ENCODE peak calls at places on chromosomes 5 and 9, in five cellular contexts. One of them, this sample, is unnamed.

GRCh38 chr5:102048940-102049339 is 247.1 kb downstream of the SLCO4C1 start:
- DNase-seq in fibroblast of pulmonary artery: no peak
- DNase-seq in astrocyte: no peak
- DNase-seq in Peyer's patch: no peak
- DNase-seq in astrocyte of the spinal cord: no peak
- DNase-seq in this sample: no peak

GRCh38 chr9:5621327-5621726 is 7.6 kb upstream of the RIC1 start:
- DNase-seq in Peyer's patch: no peak
- DNase-seq in astrocyte: peak
- DNase-seq in astrocyte of the spinal cord: peak
- DNase-seq in fibroblast of pulmonary artery: peak
- DNase-seq in this sample: peak

GRCh38 chr9:90861380-90861779 is 59.8 kb downstream of the SYK start:
- DNase-seq in astrocyte: no peak
- DNase-seq in fibroblast of pulmonary artery: no peak
- DNase-seq in Peyer's patch: no peak
- DNase-seq in astrocyte of the spinal cord: no peak
- DNase-seq in this sample: no peak

GRCh38 chr9:135440620-135441019 is 39.0 kb upstream of the PPP1R26 start:
- DNase-seq in astrocyte of the spinal cord: no peak
- DNase-seq in fibroblast of pulmonary artery: no peak
- DNase-seq in astrocyte: no peak
- DNase-seq in Peyer's patch: no peak
- DNase-seq in this sample: no peak

GRCh38 chr5:134453016-134453415 is 41.3 kb upstream of the CDKN2AIPNL start:
- DNase-seq in fibroblast of pulmonary artery: peak
- DNase-seq in Peyer's patch: no peak
- DNase-seq in astrocyte: no peak
- DNase-seq in astrocyte of the spinal cord: no peak
- DNase-seq in this sample: peak

GRCh38 chr9:129867138-129868032 is 32.1 kb downstream of the USP20 start:
- DNase-seq in astrocyte: no peak
- DNase-seq in fibroblast of pulmonary artery: no peak
- DNase-seq in Peyer's patch: no peak
- DNase-seq in astrocyte of the spinal cord: no peak
- DNase-seq in this sample: no peak

GRCh38 chr5:101424530-101425175 is 521.6 kb upstream of the ST8SIA4 start:
- DNase-seq in astrocyte of the spinal cord: peak
- DNase-seq in Peyer's patch: no peak
- DNase-seq in fibroblast of pulmonary artery: peak
- DNase-seq in astrocyte: peak
- DNase-seq in this sample: peak

GRCh38 chr9:90921104-90921503 is 119.5 kb downstream of the SYK start:
- DNase-seq in astrocyte of the spinal cord: no peak
- DNase-seq in astrocyte: no peak
- DNase-seq in Peyer's patch: no peak
- DNase-seq in fibroblast of pulmonary artery: peak
- DNase-seq in this sample: no peak

GRCh38 chr9:14383296-14383695 is 69.4 kb upstream of the NFIB start:
- DNase-seq in fibroblast of pulmonary artery: peak
- DNase-seq in Peyer's patch: no peak
- DNase-seq in astrocyte: peak
- DNase-seq in astrocyte of the spinal cord: peak
- DNase-seq in this sample: peak

GRCh38 chr5:147464211-147464610 is 45.7 kb downstream of the DPYSL3 start:
- DNase-seq in astrocyte: no peak
- DNase-seq in fibroblast of pulmonary artery: peak
- DNase-seq in Peyer's patch: no peak
- DNase-seq in astrocyte of the spinal cord: no peak
- DNase-seq in this sample: peak

GRCh38 chr9:31390352-31391025 is 994.0 kb upstream of the ACO1 start:
- DNase-seq in astrocyte of the spinal cord: no peak
- DNase-seq in Peyer's patch: no peak
- DNase-seq in astrocyte: no peak
- DNase-seq in fibroblast of pulmonary artery: no peak
- DNase-seq in this sample: no peak

DNA sequence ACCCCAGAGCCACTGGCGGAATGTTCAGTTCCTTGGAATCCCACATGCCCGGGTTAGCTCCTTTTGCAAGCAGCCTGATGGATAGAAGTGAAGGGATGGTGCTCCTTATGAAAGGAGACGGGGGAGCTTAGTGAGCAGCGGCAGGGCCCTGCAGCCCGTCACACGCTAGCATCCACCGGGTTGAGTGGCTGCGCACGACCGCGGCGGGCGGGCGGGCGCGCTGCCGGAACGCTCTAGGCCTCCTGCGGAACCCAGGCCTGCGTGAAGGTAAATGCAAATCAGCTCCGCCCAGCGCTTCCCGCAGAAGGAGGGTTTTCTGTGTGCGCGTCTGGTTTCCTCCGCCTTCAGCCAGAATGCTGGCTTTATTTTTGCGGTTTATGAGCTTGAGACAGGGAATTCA is 19.8 kb downstream of the IL12B start:
- DNase-seq in fibroblast of pulmonary artery: no peak
- DNase-seq in Peyer's patch: peak
- DNase-seq in astrocyte of the spinal cord: peak
- DNase-seq in astrocyte: peak
- DNase-seq in this sample: no peak
- H3K4me3 ChIP-seq in fibroblast of pulmonary artery: no peak
- H3K4me3 ChIP-seq in Peyer's patch: peak
- H3K4me3 ChIP-seq in astrocyte of the spinal cord: peak
- H3K4me3 ChIP-seq in astrocyte: peak
- H3K4me3 ChIP-seq in this sample: no peak

DNA sequence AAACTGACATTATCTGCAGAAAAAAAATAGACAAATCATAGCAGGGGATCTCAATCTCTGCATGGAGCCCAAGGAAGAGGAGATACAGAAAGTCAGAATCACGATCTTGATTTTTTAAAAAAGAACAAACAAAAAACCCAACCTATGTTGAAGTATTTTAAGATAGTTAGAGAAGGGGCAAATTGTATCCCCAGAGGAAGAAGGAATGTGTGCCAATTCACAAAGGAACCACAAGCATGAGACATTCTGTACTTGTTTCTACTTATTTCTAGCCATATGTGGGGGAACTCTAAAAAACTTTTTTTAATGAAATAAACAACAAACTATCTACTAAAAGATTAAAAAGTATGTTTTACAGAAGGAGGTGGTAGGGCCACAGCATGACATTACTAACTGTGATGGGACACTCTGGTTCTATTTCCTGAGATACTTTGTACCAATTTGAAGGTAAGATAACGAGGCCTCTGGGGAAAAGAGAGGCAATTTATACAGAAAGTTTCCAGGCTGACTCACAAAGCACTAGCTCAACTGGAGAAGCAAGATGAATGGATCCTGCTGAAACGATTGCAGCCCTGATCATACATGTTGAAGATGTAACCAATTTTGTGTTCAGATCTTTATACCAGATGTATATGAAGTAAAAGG is 22.5 kb downstream of the RANBP3L start:
- DNase-seq in Peyer's patch: no peak
- DNase-seq in astrocyte of the spinal cord: peak
- DNase-seq in astrocyte: peak
- DNase-seq in fibroblast of pulmonary artery: peak
- DNase-seq in this sample: peak
- H3K4me3 ChIP-seq in Peyer's patch: no peak
- H3K4me3 ChIP-seq in astrocyte of the spinal cord: no peak
- H3K4me3 ChIP-seq in astrocyte: no peak
- H3K4me3 ChIP-seq in fibroblast of pulmonary artery: no peak
- H3K4me3 ChIP-seq in this sample: no peak

DNA sequence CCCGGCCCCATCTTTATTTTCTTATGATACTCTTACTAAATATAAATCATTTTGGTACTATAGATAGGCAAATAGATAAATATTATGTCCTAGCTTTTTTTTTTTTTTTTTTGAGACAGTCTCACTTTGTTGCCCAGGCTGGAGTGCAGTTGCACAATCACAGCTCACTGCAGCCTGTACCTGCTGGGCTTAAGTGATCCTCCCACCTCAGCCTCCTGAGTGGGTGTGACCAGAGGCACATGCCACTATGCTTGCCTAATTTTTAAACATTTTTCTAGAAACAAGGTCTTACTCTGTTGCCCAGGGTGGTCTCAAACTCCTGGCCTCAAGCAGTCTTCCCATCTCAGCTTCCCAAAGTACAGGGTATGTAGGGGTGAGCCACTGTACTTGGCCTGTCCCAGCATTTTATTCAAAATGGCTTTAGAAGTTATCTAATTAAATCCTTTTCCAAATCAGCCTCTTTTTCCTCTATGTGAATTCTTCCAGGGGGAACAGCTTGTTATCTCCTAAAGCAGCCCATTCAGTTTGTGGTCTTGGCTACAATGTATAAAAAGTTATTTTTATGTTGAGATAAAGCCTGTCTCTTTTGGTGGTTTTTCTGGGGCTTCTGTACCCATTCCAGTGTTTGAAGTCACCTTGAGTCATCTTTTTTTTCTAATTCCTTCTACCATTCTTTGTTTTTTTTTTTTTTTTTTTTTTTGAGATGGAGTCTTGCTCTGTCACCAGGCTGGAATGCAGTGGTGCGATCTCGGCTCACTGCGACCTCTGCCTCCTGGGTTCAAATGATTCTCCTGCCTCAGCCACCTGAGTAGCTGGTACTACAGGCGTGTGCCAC is 12.1 kb downstream of the MELK start:
- DNase-seq in fibroblast of pulmonary artery: peak
- DNase-seq in astrocyte: peak
- DNase-seq in astrocyte of the spinal cord: peak
- DNase-seq in Peyer's patch: no peak
- DNase-seq in this sample: peak
- H3K4me3 ChIP-seq in fibroblast of pulmonary artery: no peak
- H3K4me3 ChIP-seq in astrocyte: no peak
- H3K4me3 ChIP-seq in astrocyte of the spinal cord: no peak
- H3K4me3 ChIP-seq in Peyer's patch: no peak
- H3K4me3 ChIP-seq in this sample: no peak

DNA sequence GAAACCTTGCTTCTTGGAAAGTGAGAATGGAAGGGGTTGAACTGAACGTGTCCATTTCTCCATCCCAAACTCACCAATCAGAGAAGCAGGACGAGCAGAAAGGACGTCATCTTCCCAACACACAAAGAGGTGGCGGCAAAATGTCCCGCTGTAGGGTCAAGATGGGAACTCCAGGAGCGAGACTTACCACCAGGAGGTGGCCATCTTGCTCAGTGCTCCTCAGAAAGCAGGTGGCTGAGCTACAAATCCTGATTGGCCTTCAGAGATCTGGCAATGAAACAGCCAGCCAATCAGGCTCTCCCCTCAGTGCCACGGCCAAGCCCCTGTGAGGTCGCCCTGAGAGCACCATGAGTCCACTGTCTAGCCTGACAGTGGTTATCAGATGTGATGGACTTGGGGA is 259.0 kb downstream of the NDUFS4 start:
- DNase-seq in astrocyte of the spinal cord: no peak
- DNase-seq in Peyer's patch: no peak
- DNase-seq in fibroblast of pulmonary artery: no peak
- DNase-seq in astrocyte: no peak
- DNase-seq in this sample: no peak
- H3K4me3 ChIP-seq in astrocyte of the spinal cord: no peak
- H3K4me3 ChIP-seq in Peyer's patch: no peak
- H3K4me3 ChIP-seq in fibroblast of pulmonary artery: no peak
- H3K4me3 ChIP-seq in astrocyte: no peak
- H3K4me3 ChIP-seq in this sample: no peak